ENCODE peak calls at places on chromosomes 16 and 17, in four cellular contexts. One of them, this sample, is unnamed.

GRCh38 chr16:64121473-64121872 is 1000.4 kb downstream of the CDH11 start:
- DNase-seq in iris pigment epithelial cell: peak; percentile 45
- DNase-seq in mucosa of descending colon: no peak
- DNase-seq in mesothelial cell of epicardium: no peak
- DNase-seq in this sample: no peak

GRCh38 chr16:54285414-54286066 is 1.0 kb downstream of the IRX3 start:
- DNase-seq in iris pigment epithelial cell: peak; percentile 64
- DNase-seq in mucosa of descending colon: no peak
- DNase-seq in mesothelial cell of epicardium: peak; percentile 62
- DNase-seq in this sample: no peak

GRCh38 chr17:76688165-76688622 is 22.6 kb downstream of the MXRA7 start:
- DNase-seq in iris pigment epithelial cell: no peak
- DNase-seq in mucosa of descending colon: no peak
- DNase-seq in mesothelial cell of epicardium: no peak
- DNase-seq in this sample: no peak

GRCh38 chr17:60305141-60305540 is 86.8 kb downstream of the USP32 start:
- DNase-seq in iris pigment epithelial cell: peak; percentile 15
- DNase-seq in mucosa of descending colon: no peak
- DNase-seq in mesothelial cell of epicardium: no peak
- DNase-seq in this sample: no peak

GRCh38 chr17:82367724-82368524 is 3.6 kb upstream of the UTS2R start:
- DNase-seq in iris pigment epithelial cell: no peak
- DNase-seq in mucosa of descending colon: no peak
- DNase-seq in mesothelial cell of epicardium: no peak
- DNase-seq in this sample: no peak

GRCh38 chr17:44934745-44935105 is 12.8 kb downstream of the KIF18B start:
- DNase-seq in iris pigment epithelial cell: no peak
- DNase-seq in mucosa of descending colon: no peak
- DNase-seq in mesothelial cell of epicardium: no peak
- DNase-seq in this sample: peak; percentile 21

GRCh38 chr16:67963325-67964321 is 4.8 kb downstream of the SLC12A4 start:
- DNase-seq in iris pigment epithelial cell: no peak
- DNase-seq in mucosa of descending colon: no peak
- DNase-seq in mesothelial cell of epicardium: no peak
- DNase-seq in this sample: no peak

GRCh38 chr16:3023415-3023668 is 400 bp downstream of the HCFC1R1 start:
- DNase-seq in iris pigment epithelial cell: peak; percentile 60
- DNase-seq in mucosa of descending colon: no peak
- DNase-seq in mesothelial cell of epicardium: no peak
- DNase-seq in this sample: no peak

GRCh38 chr17:19464033-19465026 is 53.3 kb downstream of the RNF112 start:
- DNase-seq in iris pigment epithelial cell: no peak
- DNase-seq in mucosa of descending colon: no peak
- DNase-seq in mesothelial cell of epicardium: no peak
- DNase-seq in this sample: no peak

GRCh38 chr17:81429813-81430510 is 34.7 kb downstream of the BAHCC1 start:
- DNase-seq in iris pigment epithelial cell: no peak
- DNase-seq in mucosa of descending colon: peak; percentile 48
- DNase-seq in mesothelial cell of epicardium: no peak
- DNase-seq in this sample: no peak

GRCh38 chr17:29005936-29006438 is at the start of gene SEZ6:
- DNase-seq in iris pigment epithelial cell: peak; percentile 56
- DNase-seq in mucosa of descending colon: peak; percentile 71
- DNase-seq in mesothelial cell of epicardium: peak; percentile 94
- DNase-seq in this sample: peak; percentile 75

GRCh38 chr17:67993153-67993997 is 2.9 kb downstream of the C17orf58 start:
- DNase-seq in iris pigment epithelial cell: peak; percentile 84
- DNase-seq in mucosa of descending colon: peak; percentile 91
- DNase-seq in mesothelial cell of epicardium: peak; percentile 89
- DNase-seq in this sample: peak; percentile 91

GRCh38 chr17:59254742-59255141 is 34.4 kb downstream of the GDPD1 start:
- DNase-seq in iris pigment epithelial cell: no peak
- DNase-seq in mucosa of descending colon: no peak
- DNase-seq in mesothelial cell of epicardium: no peak
- DNase-seq in this sample: no peak

GRCh38 chr17:80122926-80123505 is 21.6 kb downstream of the GAA start:
- DNase-seq in iris pigment epithelial cell: no peak
- DNase-seq in mucosa of descending colon: no peak
- DNase-seq in mesothelial cell of epicardium: peak; percentile 9
- DNase-seq in this sample: no peak

GRCh38 chr17:45895969-45896793 is 1.8 kb downstream of the MAPT start:
- DNase-seq in iris pigment epithelial cell: peak; percentile 14
- DNase-seq in mucosa of descending colon: no peak
- DNase-seq in mesothelial cell of epicardium: no peak
- DNase-seq in this sample: no peak

GRCh38 chr16:22400899-22401298 is 26.5 kb upstream of the CDR2 start:
- DNase-seq in iris pigment epithelial cell: no peak
- DNase-seq in mucosa of descending colon: no peak
- DNase-seq in mesothelial cell of epicardium: no peak
- DNase-seq in this sample: peak; percentile 52

GRCh38 chr16:69883744-69884143 is 67.4 kb upstream of the CLEC18A start:
- DNase-seq in iris pigment epithelial cell: no peak
- DNase-seq in mucosa of descending colon: no peak
- DNase-seq in mesothelial cell of epicardium: no peak
- DNase-seq in this sample: no peak

GRCh38 chr16:23330161-23330560 is 28.1 kb downstream of the SCNN1B start:
- DNase-seq in iris pigment epithelial cell: no peak
- DNase-seq in mucosa of descending colon: no peak
- DNase-seq in mesothelial cell of epicardium: no peak
- DNase-seq in this sample: no peak

GRCh38 chr17:82129095-82129494 is 31.1 kb upstream of the FASN start:
- DNase-seq in iris pigment epithelial cell: no peak
- DNase-seq in mucosa of descending colon: no peak
- DNase-seq in mesothelial cell of epicardium: no peak
- DNase-seq in this sample: no peak

GRCh38 chr16:56793504-56793903 is 63.6 kb downstream of the NUP93 start:
- DNase-seq in iris pigment epithelial cell: peak; percentile 57
- DNase-seq in mucosa of descending colon: no peak
- DNase-seq in mesothelial cell of epicardium: no peak
- DNase-seq in this sample: no peak

GRCh38 chr16:29806096-29806579 is at the start of gene MAZ:
- DNase-seq in iris pigment epithelial cell: no peak
- DNase-seq in mucosa of descending colon: no peak
- DNase-seq in mesothelial cell of epicardium: peak; percentile 69
- DNase-seq in this sample: no peak

GRCh38 chr17:17723354-17724261 is 42.4 kb downstream of the RAI1 start:
- DNase-seq in iris pigment epithelial cell: peak; percentile 92
- DNase-seq in mucosa of descending colon: no peak
- DNase-seq in mesothelial cell of epicardium: peak; percentile 73
- DNase-seq in this sample: no peak

GRCh38 chr16:54460254-54460860 is 173.8 kb upstream of the IRX3 start:
- DNase-seq in iris pigment epithelial cell: no peak
- DNase-seq in mucosa of descending colon: no peak
- DNase-seq in mesothelial cell of epicardium: no peak
- DNase-seq in this sample: no peak